ENCODE peak calls at places on chromosomes 11 and 22, in four cellular contexts. One of them, this sample, is unnamed.
A peak's percentile ranks its signal among the peaks of the same experiment; 100 is the strongest.

GRCh38 chr11:122786896-122787295 is 51.4 kb upstream of the CRTAM start:
- DNase-seq in HCT116: no peak
- DNase-seq in K562: no peak
- DNase-seq in GM12878: no peak
- DNase-seq in this sample: no peak

GRCh38 chr11:4926607-4927006 is 2.5 kb upstream of the OR51G1 start:
- DNase-seq in HCT116: no peak
- DNase-seq in GM12878: no peak
- DNase-seq in K562: no peak
- DNase-seq in this sample: no peak

GRCh38 chr11:17408641-17409040 is 20.2 kb upstream of the KCNJ11 start:
- DNase-seq in HCT116: no peak
- DNase-seq in K562: no peak
- DNase-seq in GM12878: no peak
- DNase-seq in this sample: no peak

GRCh38 chr11:45110562-45110961 is 35.9 kb upstream of the PRDM11 start:
- DNase-seq in HCT116: peak; percentile 64
- DNase-seq in K562: peak; percentile 67
- DNase-seq in GM12878: no peak
- DNase-seq in this sample: no peak

GRCh38 chr11:134645576-134645975 is 233.5 kb upstream of the B3GAT1 start:
- DNase-seq in HCT116: no peak
- DNase-seq in GM12878: no peak
- DNase-seq in K562: no peak
- DNase-seq in this sample: no peak

GRCh38 chr11:830295-831131 is 2.2 kb upstream of the CD151 start:
- DNase-seq in HCT116: no peak
- DNase-seq in K562: no peak
- DNase-seq in GM12878: no peak
- DNase-seq in this sample: no peak

GRCh38 chr22:22235564-22235963 is 9.0 kb upstream of the VPREB1 start:
- DNase-seq in K562: peak; percentile 78
- DNase-seq in GM12878: peak; percentile 17
- DNase-seq in HCT116: no peak
- DNase-seq in this sample: peak; percentile 68

GRCh38 chr11:21944577-21944976 is 248.3 kb upstream of the ANO5 start:
- DNase-seq in GM12878: no peak
- DNase-seq in HCT116: no peak
- DNase-seq in K562: no peak
- DNase-seq in this sample: no peak

GRCh38 chr11:31865606-31866300 is 54.6 kb upstream of the PAX6 start:
- DNase-seq in K562: no peak
- DNase-seq in GM12878: no peak
- DNase-seq in HCT116: no peak
- DNase-seq in this sample: peak; percentile 36

GRCh38 chr22:26702906-26703830 is 45.8 kb downstream of the MIAT start:
- DNase-seq in K562: no peak
- DNase-seq in GM12878: no peak
- DNase-seq in HCT116: no peak
- DNase-seq in this sample: no peak

GRCh38 chr11:115324569-115325432 is 179.4 kb downstream of the CADM1 start:
- DNase-seq in HCT116: no peak
- DNase-seq in GM12878: peak; percentile 13
- DNase-seq in K562: peak; percentile 48
- DNase-seq in this sample: peak; percentile 13

GRCh38 chr11:65419773-65420481 is 2.7 kb upstream of the NEAT1 start:
- DNase-seq in HCT116: peak; percentile 77
- DNase-seq in GM12878: no peak
- DNase-seq in K562: peak; percentile 71
- DNase-seq in this sample: peak; percentile 52

GRCh38 chr11:132123854-132124835 is 753.7 kb downstream of the NTM start:
- DNase-seq in HCT116: no peak
- DNase-seq in K562: no peak
- DNase-seq in GM12878: peak; percentile 28
- DNase-seq in this sample: no peak

GRCh38 chr11:63609536-63609935 is 4.7 kb downstream of the PLAAT3 start:
- DNase-seq in K562: no peak
- DNase-seq in GM12878: no peak
- DNase-seq in HCT116: no peak
- DNase-seq in this sample: no peak

GRCh38 chr11:27807594-27807993 is 107.3 kb upstream of the BDNF start:
- DNase-seq in HCT116: no peak
- DNase-seq in GM12878: no peak
- DNase-seq in K562: no peak
- DNase-seq in this sample: no peak

GRCh38 chr11:57619331-57619730 is 21.8 kb downstream of the SERPING1 start:
- DNase-seq in K562: no peak
- DNase-seq in HCT116: peak; percentile 35
- DNase-seq in GM12878: no peak
- DNase-seq in this sample: no peak

GRCh38 chr11:2202071-2202899 is 30.7 kb upstream of the TH start:
- DNase-seq in K562: no peak
- DNase-seq in GM12878: no peak
- DNase-seq in HCT116: no peak
- DNase-seq in this sample: no peak

GRCh38 chr11:556175-556699 is 4.3 kb downstream of the LMNTD2 start:
- DNase-seq in K562: no peak
- DNase-seq in GM12878: no peak
- DNase-seq in HCT116: no peak
- DNase-seq in this sample: no peak

GRCh38 chr11:113664069-113664980 is 41.8 kb downstream of the TMPRSS5 start:
- DNase-seq in HCT116: peak; percentile 7
- DNase-seq in GM12878: no peak
- DNase-seq in K562: peak; percentile 58
- DNase-seq in this sample: no peak

GRCh38 chr11:100573911-100574513 is 113.1 kb upstream of the ARHGAP42 start:
- DNase-seq in K562: no peak
- DNase-seq in HCT116: no peak
- DNase-seq in GM12878: no peak
- DNase-seq in this sample: no peak

GRCh38 chr11:100581318-100581717 is 105.8 kb upstream of the ARHGAP42 start:
- DNase-seq in GM12878: no peak
- DNase-seq in HCT116: no peak
- DNase-seq in K562: no peak
- DNase-seq in this sample: no peak

GRCh38 chr11:100574894-100575769 is 112.0 kb upstream of the ARHGAP42 start:
- DNase-seq in GM12878: no peak
- DNase-seq in K562: no peak
- DNase-seq in HCT116: peak; percentile 13
- DNase-seq in this sample: no peak

GRCh38 chr11:100576044-100577021 is 110.8 kb upstream of the ARHGAP42 start:
- DNase-seq in HCT116: peak; percentile 43
- DNase-seq in GM12878: peak; percentile 9
- DNase-seq in K562: peak; percentile 27
- DNase-seq in this sample: no peak

DNA sequence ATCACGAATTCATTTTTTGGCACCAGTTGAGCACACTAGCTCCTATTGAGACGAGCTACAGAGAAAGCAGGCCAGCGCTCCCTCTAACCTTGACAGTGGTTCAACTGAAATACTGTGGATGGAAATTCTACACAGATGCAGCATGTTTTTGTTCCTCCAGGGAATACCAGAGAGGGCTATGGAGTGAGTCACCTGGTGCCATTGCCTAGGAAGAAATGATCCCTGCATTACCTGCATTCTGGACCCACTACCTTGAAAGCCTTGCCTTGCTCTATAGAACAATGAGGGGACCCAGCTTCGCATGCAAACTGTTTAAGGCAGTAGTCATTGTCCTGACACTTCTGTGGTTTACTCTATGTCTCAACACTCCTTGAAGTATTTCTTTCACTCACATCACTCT is 108.1 kb upstream of the ARHGAP42 start:
- DNase-seq in GM12878: no peak
- DNase-seq in K562: no peak
- DNase-seq in HCT116: no peak
- DNase-seq in this sample: peak; percentile 47
- TF ChIP-seq EGR1 in GM12878: no peak
- TF ChIP-seq EGR1 in K562: no peak
- TF ChIP-seq EGR1 in HCT116: no peak
- TF ChIP-seq EGR1 in this sample: no peak

DNA sequence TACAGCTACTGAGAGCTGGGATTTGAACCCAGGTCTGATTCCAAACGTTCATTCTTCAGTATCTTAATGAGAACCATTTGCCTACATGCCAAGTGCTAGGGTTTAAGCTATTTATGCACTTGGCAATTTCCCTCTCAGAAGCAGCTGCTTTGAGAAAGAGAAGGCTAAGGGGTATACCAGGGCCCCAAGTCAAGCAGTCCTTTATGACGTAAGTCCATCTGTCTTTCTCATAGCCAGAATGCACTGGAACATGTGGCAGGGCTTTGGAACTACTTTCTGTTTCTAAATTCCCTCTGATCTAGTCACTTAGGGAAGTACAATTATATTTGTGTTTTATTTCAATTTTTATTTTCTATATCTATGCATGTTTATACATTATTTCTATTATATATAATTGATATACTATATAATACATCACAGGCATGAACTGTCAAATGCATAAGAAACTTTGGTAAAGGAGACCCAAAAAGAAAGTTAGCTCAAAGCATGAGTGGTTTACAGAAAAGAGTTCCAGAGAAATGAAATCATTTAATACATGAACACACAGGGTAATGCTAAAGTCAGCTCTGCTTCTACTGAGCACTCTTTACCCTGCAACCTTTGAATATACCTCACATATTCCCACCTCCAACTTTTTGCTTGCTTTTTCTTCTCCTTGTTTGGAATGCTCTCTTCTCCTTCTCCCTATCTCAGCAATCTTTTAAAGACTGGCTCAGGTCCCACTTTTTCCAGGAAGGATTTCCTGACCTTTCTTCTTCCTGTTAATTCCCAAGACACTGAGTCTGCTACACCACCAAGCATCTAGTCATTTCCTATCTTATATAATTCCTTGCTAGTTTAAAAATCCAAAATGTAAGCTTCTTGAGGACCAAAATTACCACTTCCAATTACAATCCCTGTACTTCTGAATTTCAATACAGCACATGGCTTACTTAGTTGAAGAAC is 80.5 kb upstream of the GDPD4 start:
- DNase-seq in K562: no peak
- DNase-seq in GM12878: no peak
- DNase-seq in HCT116: no peak
- DNase-seq in this sample: no peak
- TF ChIP-seq EGR1 in K562: no peak
- TF ChIP-seq EGR1 in GM12878: no peak
- TF ChIP-seq EGR1 in HCT116: no peak
- TF ChIP-seq EGR1 in this sample: no peak

GRCh38 chr22:40203568-40203967 is 25.8 kb downstream of the TNRC6B start:
- DNase-seq in K562: no peak
- DNase-seq in HCT116: no peak
- DNase-seq in GM12878: no peak
- DNase-seq in this sample: no peak

GRCh38 chr22:40204331-40205116 is 26.8 kb downstream of the TNRC6B start:
- DNase-seq in K562: no peak
- DNase-seq in GM12878: no peak
- DNase-seq in HCT116: no peak
- DNase-seq in this sample: no peak

GRCh38 chr22:40199852-40200251 is 22.1 kb downstream of the TNRC6B start:
- DNase-seq in K562: no peak
- DNase-seq in GM12878: no peak
- DNase-seq in HCT116: no peak
- DNase-seq in this sample: no peak

GRCh38 chr22:40200795-40201194 is 23.1 kb downstream of the TNRC6B start:
- DNase-seq in K562: no peak
- DNase-seq in HCT116: no peak
- DNase-seq in GM12878: no peak
- DNase-seq in this sample: no peak

GRCh38 chr22:40202225-40202944 is 24.7 kb downstream of the TNRC6B start:
- DNase-seq in K562: peak; percentile 57
- DNase-seq in GM12878: no peak
- DNase-seq in HCT116: no peak
- DNase-seq in this sample: no peak
- TF ChIP-seq EGR1 in K562: no peak
- TF ChIP-seq EGR1 in GM12878: no peak
- TF ChIP-seq EGR1 in HCT116: no peak
- TF ChIP-seq EGR1 in this sample: no peak

DNA sequence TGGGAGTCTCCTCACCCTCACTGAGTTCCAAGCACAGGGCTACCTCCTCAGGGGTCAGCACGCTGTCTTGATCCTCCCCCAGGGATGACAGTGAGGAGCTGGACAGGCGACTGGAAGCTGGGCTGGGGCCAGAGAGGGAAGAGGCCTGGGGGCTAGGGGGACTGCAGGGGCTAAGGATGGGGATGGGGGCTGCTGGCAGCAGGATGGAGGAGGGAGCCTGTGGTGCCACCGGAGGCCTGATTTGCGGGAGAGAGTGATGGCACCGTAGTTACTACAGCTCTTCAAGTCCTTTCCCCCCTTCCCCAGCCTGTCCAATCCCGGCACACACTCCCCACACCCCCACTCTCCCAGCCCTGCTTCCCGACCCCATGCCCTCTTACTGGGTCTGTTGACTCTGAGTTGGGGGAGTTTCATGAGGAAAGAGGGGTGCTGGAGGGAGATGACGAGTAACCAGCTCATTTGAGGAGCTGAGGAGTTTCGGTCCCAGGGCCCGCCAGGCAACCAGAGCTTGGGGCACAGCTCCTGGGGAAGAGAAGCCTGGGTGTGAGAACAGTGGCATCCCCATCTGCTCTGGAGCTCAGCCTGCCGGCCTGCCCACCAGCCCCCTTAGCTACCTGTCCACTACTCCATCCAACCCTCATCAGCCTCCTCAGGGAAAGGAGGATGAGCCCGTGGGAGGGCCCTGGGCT is 10.5 kb downstream of the ROBO4 start:
- DNase-seq in K562: no peak
- DNase-seq in GM12878: no peak
- DNase-seq in HCT116: no peak
- DNase-seq in this sample: no peak
- TF ChIP-seq EGR1 in K562: no peak
- TF ChIP-seq EGR1 in GM12878: no peak
- TF ChIP-seq EGR1 in HCT116: no peak
- TF ChIP-seq EGR1 in this sample: no peak

This sample was measured in H1.